ENCODE peak calls at places on chromosomes 16 and 17, in four cellular contexts. J is Jurkat, Clone E6-1; V is BJ; Z is EH. W is an unnamed sample.
A peak's percentile ranks its signal among the peaks of the same experiment; 100 is the strongest.

GRCh38 chr17:17729620-17730249 is 48.5 kb downstream of the RAI1 start:
- DNase-seq in Z (no peak), V (no peak), J (peak; percentile 35), W (peak; percentile 32)

GRCh38 chr16:71927383-71927782 is 32.1 kb downstream of the IST1 start:
- DNase-seq in V (peak; percentile 80), Z (peak; percentile 97), J (peak; percentile 11), W (peak; percentile 98)

GRCh38 chr17:45021607-45022287 is 29.7 kb downstream of the DCAKD start:
- DNase-seq in J (no peak), V (no peak), Z (peak; percentile 66), W (peak; percentile 77)

GRCh38 chr17:77645441-77646430 is 312.8 kb upstream of the TNRC6C start:
- DNase-seq in Z (peak; percentile 60), V (no peak), J (peak; percentile 76), W (peak; percentile 15)

GRCh38 chr16:24302636-24303035 is 46.5 kb downstream of the CACNG3 start:
- DNase-seq in Z (no peak), V (no peak), J (no peak), W (no peak)

GRCh38 chr16:13945734-13946490 is 26.0 kb downstream of the ERCC4 start:
- DNase-seq in J (no peak), Z (no peak), V (no peak), W (no peak)

GRCh38 chr16:24054649-24055560 is 201.2 kb upstream of the CACNG3 start:
- DNase-seq in V (no peak), J (no peak), Z (no peak), W (no peak)

GRCh38 chr16:50228364-50228868 is 37.9 kb upstream of the ADCY7 start:
- DNase-seq in Z (no peak), V (no peak), J (no peak), W (no peak)

GRCh38 chr17:20009302-20010098 is at the start of gene SPECC1:
- DNase-seq in V (no peak), J (peak; percentile 55), Z (peak; percentile 70), W (peak; percentile 72)

GRCh38 chr17:61075988-61076387 is 323.7 kb upstream of the TBX2 start:
- DNase-seq in Z (no peak), J (no peak), V (no peak), W (no peak)

GRCh38 chr16:1107731-1108130 is 11.7 kb upstream of the C1QTNF8 start:
- DNase-seq in V (no peak), Z (no peak), J (no peak), W (no peak)

GRCh38 chr16:88408561-88408960 is 25.8 kb downstream of the ZNF469 start:
- DNase-seq in J (no peak), V (no peak), Z (no peak), W (no peak)

GRCh38 chr16:57192146-57192545 is 6.0 kb downstream of the RSPRY1 start:
- DNase-seq in Z (peak; percentile 42), J (no peak), V (no peak), W (no peak)

GRCh38 chr17:9544221-9544620 is 31.4 kb downstream of the STX8 start:
- DNase-seq in V (no peak), Z (no peak), J (no peak), W (no peak)

GRCh38 chr17:3043737-3044365 is 19.6 kb downstream of the OR1D5 start:
- DNase-seq in Z (no peak), V (no peak), J (no peak), W (peak; percentile 19)

GRCh38 chr17:17437893-17438292 is 38.9 kb upstream of the MED9 start:
- DNase-seq in Z (no peak), J (no peak), V (no peak), W (no peak)

GRCh38 chr16:54174201-54174600 is 112.4 kb downstream of the IRX3 start:
- DNase-seq in Z (no peak), V (no peak), J (no peak), W (no peak)

GRCh38 chr17:77808663-77809425 is 149.7 kb upstream of the TNRC6C start:
- DNase-seq in Z (no peak), J (no peak), V (no peak), W (no peak)

GRCh38 chr17:79830303-79830702 is 8.9 kb downstream of the CBX4 start:
- DNase-seq in J (no peak), Z (no peak), V (no peak), W (no peak)

GRCh38 chr17:58318065-58318481 is 10.5 kb downstream of the TSPOAP1 start:
- DNase-seq in V (no peak), Z (no peak), J (no peak), W (no peak)

GRCh38 chr16:90047714-90048346 is 28.6 kb upstream of the DBNDD1 start:
- DNase-seq in V (no peak), Z (no peak), J (no peak), W (no peak)

GRCh38 chr17:74343121-74343520 is 17.1 kb downstream of the KIF19 start:
- DNase-seq in J (no peak), V (no peak), Z (no peak), W (no peak)

GRCh38 chr17:81665205-81666091 is 957 bp downstream of the OXLD1 start:
- DNase-seq in V (no peak), J (peak; percentile 36), Z (peak; percentile 23), W (peak; percentile 58)

GRCh38 chr17:41917192-41917591 is 1.6 kb downstream of the ACLY start:
- DNase-seq in J (no peak), V (no peak), Z (peak; percentile 63), W (peak; percentile 28)

GRCh38 chr17:81150379-81151038 is 14.8 kb upstream of the PVALEF start:
- DNase-seq in V (no peak), Z (no peak), J (no peak), W (no peak)

GRCh38 chr17:71302721-71303549 is 817.9 kb upstream of the SOX9 start:
- DNase-seq in J (no peak), V (no peak), Z (no peak), W (peak; percentile 55)

W was measured in ELR.